ENCODE peak calls at places on chromosomes 13 and 19, in four cellular contexts. I, P, Y and S are unnamed samples.

GRCh38 chr13:103961129-103961528 is 894.9 kb upstream of the SLC10A2 start:
- DNase-seq in I (no peak), Y (no peak), P (no peak), S (no peak)

GRCh38 chr13:95530178-95530577 is 22.3 kb upstream of the CLDN10 start:
- DNase-seq in Y (no peak), I (no peak), P (no peak), S (no peak)

GRCh38 chr19:15015946-15016542 is 33.2 kb upstream of the CASP14 start:
- DNase-seq in Y (peak; percentile 38), I (no peak), P (no peak), S (no peak)

GRCh38 chr19:277581-278165 is 13.5 kb downstream of the PLPP2 start:
- DNase-seq in I (no peak), P (no peak), Y (peak; percentile 49), S (no peak)

GRCh38 chr13:35891486-35891885 is 239.7 kb downstream of the DCLK1 start:
- DNase-seq in P (no peak), Y (no peak), I (no peak), S (no peak)

GRCh38 chr13:30443957-30444404 is 21.7 kb downstream of the UBE2L5 start:
- DNase-seq in I (no peak), P (no peak), Y (no peak), S (no peak)

GRCh38 chr13:105611424-105611823 is 924.0 kb downstream of the EFNB2 start:
- DNase-seq in I (no peak), P (peak; percentile 36), Y (no peak), S (no peak)

GRCh38 chr19:54158812-54159351 is 639 bp downstream of the LENG1 start:
- DNase-seq in Y (no peak), I (no peak), P (peak; percentile 29), S (peak; percentile 23)

GRCh38 chr13:97753942-97754670 is 199.4 kb upstream of the IPO5 start:
- DNase-seq in P (no peak), Y (no peak), I (no peak), S (no peak)

GRCh38 chr19:30719189-30719990 is 347.2 kb downstream of the ZNF536 start:
- DNase-seq in I (no peak), Y (peak; percentile 22), P (peak; percentile 18), S (no peak)

GRCh38 chr13:35496761-35497386 is 20.4 kb upstream of the MAB21L1 start:
- DNase-seq in I (no peak), Y (no peak), P (no peak), S (no peak)

GRCh38 chr19:17279436-17279835 is 2.3 kb upstream of the ANKLE1 start:
- DNase-seq in P (no peak), Y (no peak), I (no peak), S (no peak)

GRCh38 chr13:106610511-106610910 is 42.6 kb upstream of the ARGLU1 start:
- DNase-seq in I (no peak), Y (no peak), P (peak; percentile 89), S (peak; percentile 63)

GRCh38 chr19:46903458-46903857 is 42.7 kb downstream of the ARHGAP35 start:
- DNase-seq in I (no peak), P (no peak), Y (no peak), S (no peak)

GRCh38 chr19:16581145-16581970 is 9.1 kb upstream of the SLC35E1 start:
- DNase-seq in I (no peak), Y (no peak), P (no peak), S (no peak)

GRCh38 chr13:37138169-37138568 is 32.7 kb upstream of the CSNK1A1L start:
- DNase-seq in Y (no peak), P (no peak), I (no peak), S (no peak)

GRCh38 chr19:18772620-18773587 is 18.2 kb downstream of the COMP start:
- DNase-seq in Y (no peak), P (peak; percentile 48), I (no peak), S (no peak)
- TF ChIP-seq CTCF in Y (no peak), P (peak; percentile 58), I (no peak), S (no peak)

GRCh38 chr19:8476524-8476923 is 25.9 kb downstream of the PRAM1 start:
- DNase-seq in I (no peak), P (no peak), Y (no peak), S (no peak)
- TF ChIP-seq CTCF in I (no peak), P (no peak), Y (no peak), S (no peak)

GRCh38 chr19:6767357-6768235 is at the start of gene SH2D3A:
- DNase-seq in P (peak; percentile 90), I (peak; percentile 24), Y (peak; percentile 29), S (no peak)

GRCh38 chr19:6767081-6767356 is 216 bp downstream of the SH2D3A start:
- DNase-seq in Y (no peak), I (no peak), P (peak; percentile 75), S (no peak)

GRCh38 chr19:6766357-6767080 is 716 bp downstream of the SH2D3A start:
- DNase-seq in Y (no peak), P (no peak), I (no peak), S (no peak)

GRCh38 chr19:6768236-6768785 is 1.1 kb upstream of the SH2D3A start:
- DNase-seq in P (no peak), Y (no peak), I (no peak), S (no peak)

GRCh38 chr19:6769006-6769637 is 1.9 kb upstream of the SH2D3A start:
- DNase-seq in Y (no peak), P (no peak), I (no peak), S (no peak)
- TF ChIP-seq CTCF in Y (peak; percentile 47), P (peak; percentile 61), I (peak; percentile 31), S (peak; percentile 76)

GRCh38 chr13:23160241-23161175 is 20.3 kb upstream of the SGCG start:
- DNase-seq in I (no peak), P (no peak), Y (peak; percentile 13), S (no peak)
- TF ChIP-seq CTCF in I (no peak), P (peak; percentile 23), Y (no peak), S (no peak)

GRCh38 chr13:114143806-114144605 is 11.6 kb upstream of the RASA3 start:
- DNase-seq in P (no peak), Y (no peak), I (no peak), S (no peak)
- TF ChIP-seq CTCF in P (peak; percentile 22), Y (peak; percentile 53), I (no peak), S (peak; percentile 45)

GRCh38 chr13:110644892-110645521 is 29.7 kb downstream of the NAXD start:
- DNase-seq in P (no peak), Y (peak; percentile 49), I (peak; percentile 27), S (peak; percentile 71)
- TF ChIP-seq CTCF in P (peak; percentile 54), Y (peak; percentile 52), I (peak; percentile 45), S (peak; percentile 56)

GRCh38 chr19:35105411-35106290 is 10.0 kb upstream of the FXYD3 start:
- DNase-seq in Y (no peak), I (no peak), P (no peak), S (no peak)

GRCh38 chr19:35106898-35107540 is 8.6 kb upstream of the FXYD3 start:
- DNase-seq in I (no peak), Y (no peak), P (no peak), S (no peak)

GRCh38 chr19:35106291-35106583 is 9.4 kb upstream of the FXYD3 start:
- DNase-seq in P (no peak), I (no peak), Y (no peak), S (no peak)

GRCh38 chr19:35105047-35105410 is 10.6 kb upstream of the FXYD3 start:
- DNase-seq in Y (no peak), P (no peak), I (no peak), S (no peak)

DNA sequence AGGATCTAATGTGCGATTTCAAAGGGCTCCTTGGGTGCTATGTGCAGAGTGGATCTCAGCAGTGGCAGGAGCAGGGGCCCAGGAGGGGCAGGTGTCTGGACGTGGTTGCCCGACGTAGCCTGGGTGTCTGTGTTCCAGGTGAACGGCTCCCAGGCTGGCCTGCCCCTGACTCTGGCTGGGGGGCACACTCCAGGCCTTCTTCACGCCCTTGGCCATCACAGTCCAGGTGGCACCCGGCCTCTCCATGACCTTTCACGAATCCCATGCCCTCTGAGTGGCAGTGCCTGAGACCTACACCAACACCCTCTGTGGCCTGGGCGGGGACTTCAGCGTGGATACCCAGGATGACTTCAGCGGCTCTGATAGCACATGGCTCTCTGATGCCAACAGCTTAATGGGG is 11.3 kb upstream of the FXYD3 start:
- DNase-seq in I (no peak), P (no peak), Y (no peak), S (no peak)
- TF ChIP-seq CTCF in I (no peak), P (no peak), Y (no peak), S (no peak)

GRCh38 chr13:28140433-28141125 is 2.2 kb downstream of the PAN3 start:
- DNase-seq in Y (no peak), I (no peak), P (no peak), S (no peak)
- TF ChIP-seq CTCF in Y (no peak), I (no peak), P (no peak), S (no peak)

DNA sequence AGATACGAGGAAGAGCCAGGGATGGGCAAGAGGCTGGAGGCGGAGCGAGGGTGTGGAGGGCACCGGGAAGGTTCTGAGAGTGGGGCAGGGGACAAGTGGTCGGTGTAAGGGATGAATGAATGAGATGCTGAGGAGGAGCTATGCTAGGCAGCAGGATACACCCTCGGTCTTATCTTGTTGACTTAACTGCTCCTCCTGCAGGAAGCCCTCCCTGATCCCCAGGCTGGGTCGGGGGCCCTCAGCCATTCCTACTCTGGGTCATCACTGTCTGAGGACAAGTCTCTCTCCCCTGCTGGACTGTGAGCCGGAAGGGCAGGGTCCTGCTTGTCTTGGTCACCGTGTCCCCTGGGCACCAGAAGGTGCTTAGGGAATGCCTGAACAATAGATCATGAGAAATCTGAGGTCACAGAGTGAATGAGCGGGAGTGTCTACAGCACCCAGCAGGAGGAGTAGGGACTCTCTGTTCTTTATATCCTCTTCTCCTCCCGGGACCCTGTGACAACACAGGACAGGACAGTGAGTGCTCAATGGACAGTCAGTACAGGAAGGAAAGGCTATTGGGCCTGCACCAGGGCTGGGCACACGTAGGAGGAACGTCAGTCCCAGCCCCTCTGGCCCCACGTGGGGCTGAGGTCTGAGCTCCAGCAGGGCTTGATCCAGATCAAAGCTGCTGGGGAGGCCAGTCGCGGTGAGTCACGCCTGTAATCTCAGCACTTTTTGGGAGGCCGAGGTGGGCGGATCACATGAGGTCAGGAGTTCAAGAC is 6.5 kb downstream of the NKPD1 start:
- DNase-seq in P (no peak), I (no peak), Y (no peak), S (peak; percentile 76)
- TF ChIP-seq CTCF in P (no peak), I (no peak), Y (no peak), S (peak; percentile 22)

DNA sequence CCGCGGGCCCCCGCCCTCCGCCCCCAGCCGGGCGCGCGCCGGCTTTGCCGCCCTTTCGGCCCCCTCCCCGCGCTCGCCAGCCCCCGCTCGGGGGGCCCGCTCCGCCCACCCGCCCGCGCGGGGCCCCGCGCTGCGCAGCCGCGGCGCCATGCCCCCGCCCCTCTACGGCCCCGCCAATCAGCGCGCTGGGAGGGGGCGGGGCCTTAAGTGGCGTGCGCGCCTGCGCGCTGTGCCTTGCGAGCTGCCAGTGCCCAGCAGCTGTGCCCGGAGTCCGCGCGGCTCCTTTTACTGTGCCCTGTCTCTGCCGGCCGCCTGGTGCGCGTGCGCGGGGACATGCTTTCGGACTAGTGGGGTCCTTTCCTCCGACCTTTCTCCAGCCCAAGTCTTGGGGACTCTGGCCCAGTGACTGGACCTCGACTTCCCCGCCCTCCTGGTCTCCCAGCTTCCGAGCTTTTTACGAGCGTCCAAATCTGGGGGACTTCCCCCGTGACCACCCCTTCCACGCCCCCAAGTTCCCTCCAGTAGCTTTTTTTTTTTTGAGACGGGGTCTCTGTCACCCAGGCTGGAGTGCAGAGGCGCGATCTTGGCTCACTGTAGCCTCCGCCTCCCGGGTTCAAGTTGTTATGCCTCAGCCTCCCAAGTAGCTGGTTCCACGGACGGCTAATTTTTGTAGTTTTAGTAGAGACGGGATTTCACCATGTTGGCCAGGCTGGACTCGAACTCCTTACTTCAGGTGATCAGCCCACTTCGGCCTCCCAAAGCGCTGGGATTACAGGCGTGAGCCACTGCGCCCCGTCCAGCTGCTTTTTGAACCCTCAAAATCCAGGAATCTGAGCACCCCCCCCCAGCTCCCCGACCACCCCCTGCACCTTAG is at the start of gene MBD3:
- DNase-seq in I (peak; percentile 62), Y (peak; percentile 87), P (peak; percentile 55), S (peak; percentile 88)
- TF ChIP-seq CTCF in I (no peak), Y (no peak), P (no peak), S (no peak)